ENCODE peak calls at places on chromosomes 1 and 21, in seven cellular contexts. A is spleen, B is colonic mucosa, U is bronchial epithelial cell, R is transverse colon, E is mucosa of descending colon, L is HFF-Myc. V is an unnamed sample.

GRCh38 chr1:187417524-187417923 is 588.8 kb downstream of the PLA2G4A start:
- DNase-seq in A (no peak), E (no peak), R (no peak), B (no peak), U (no peak), L (no peak), V (no peak)

GRCh38 chr1:161200992-161201827 is 957 bp upstream of the NDUFS2 start:
- DNase-seq in E (peak), U (no peak), R (peak), L (peak), A (peak), B (peak), V (no peak)

GRCh38 chr21:14918542-14918941 is 146.3 kb downstream of the NRIP1 start:
- DNase-seq in R (no peak), B (no peak), E (no peak), U (no peak), A (no peak), L (peak), V (no peak)

GRCh38 chr1:63537940-63538339 is 14.6 kb downstream of the EFCAB7 start:
- DNase-seq in U (peak), B (no peak), R (no peak), E (no peak), A (no peak), L (no peak), V (no peak)

GRCh38 chr1:30378991-30379581 is 344.3 kb downstream of the MATN1 start:
- DNase-seq in E (no peak), R (no peak), U (peak), A (peak), L (peak), B (no peak), V (no peak)

GRCh38 chr1:220748091-220748934 is at the start of gene MTARC2:
- DNase-seq in E (peak), L (peak), A (peak), U (peak), B (peak), R (peak), V (no peak)

GRCh38 chr1:29682171-29682917 is 446.0 kb downstream of the PTPRU start:
- DNase-seq in R (no peak), L (no peak), U (no peak), B (peak), A (no peak), E (no peak), V (no peak)

GRCh38 chr1:225508538-225509375 is 80.9 kb upstream of the LBR start:
- DNase-seq in R (no peak), E (no peak), U (peak), A (no peak), L (peak), B (no peak), V (no peak)

GRCh38 chr1:156119503-156120209 is 5.1 kb downstream of the LMNA start:
- DNase-seq in E (no peak), R (peak), L (no peak), A (no peak), U (peak), B (peak), V (no peak)

GRCh38 chr21:17793675-17794123 is 25.5 kb downstream of the C21orf91 start:
- DNase-seq in R (no peak), U (no peak), A (no peak), L (no peak), E (no peak), B (no peak), V (no peak)

GRCh38 chr1:244322181-244322580 is 129.5 kb downstream of the ADSS2 start:
- DNase-seq in U (no peak), B (no peak), A (no peak), E (no peak), L (no peak), R (no peak), V (no peak)

GRCh38 chr1:38848069-38848468 is 11.5 kb downstream of the RRAGC start:
- DNase-seq in L (no peak), E (no peak), R (no peak), B (no peak), A (no peak), U (no peak), V (no peak)

GRCh38 chr1:200258447-200259375 is 151.1 kb downstream of the ZNF281 start:
- DNase-seq in B (no peak), R (no peak), A (no peak), U (peak), E (no peak), L (no peak), V (no peak)

GRCh38 chr1:150066838-150067183 is 765 bp upstream of the VPS45 start:
- DNase-seq in U (no peak), L (no peak), A (peak), R (peak), E (peak), B (peak), V (no peak)

DNA sequence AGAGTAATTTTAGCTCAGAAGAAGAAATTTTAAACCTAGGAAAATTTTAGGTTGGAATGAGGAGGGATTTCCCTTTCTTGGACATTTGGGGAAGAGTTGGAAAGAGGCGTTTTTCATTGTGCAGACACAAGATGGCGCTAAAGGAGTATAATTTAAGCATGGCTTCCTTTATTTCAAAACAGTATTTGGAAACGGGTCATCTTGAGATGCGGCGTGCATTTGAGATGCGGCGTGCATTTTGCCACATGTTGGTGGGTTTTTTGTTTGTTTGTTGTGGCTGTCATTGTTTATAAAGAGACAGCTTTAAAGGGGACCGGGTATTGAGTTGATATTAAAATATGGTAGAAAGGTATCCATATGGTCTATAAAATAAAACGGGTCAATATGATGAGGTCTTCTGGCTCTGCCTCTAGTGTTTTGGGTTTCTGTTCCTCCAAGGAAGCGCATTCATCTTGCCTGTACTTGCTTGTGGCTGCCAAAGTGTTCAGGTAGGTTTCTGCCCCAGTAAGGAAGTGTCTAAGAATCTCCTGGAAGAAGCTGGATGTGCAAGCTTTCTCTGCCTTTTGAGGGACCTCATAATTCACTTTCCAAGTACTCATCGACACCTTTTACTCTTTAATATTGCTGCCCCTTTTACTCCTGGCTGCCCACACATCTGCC is 210.3 kb downstream of the SLC35F3 start:
- DNase-seq in B (peak), E (no peak), A (no peak), R (peak), U (peak), L (peak), V (peak)
- H3K4me3 ChIP-seq in B (no peak), E (no peak), A (no peak), R (no peak), U (no peak), L (no peak), V (no peak)

GRCh38 chr1:201265771-201266170 is 17.5 kb upstream of the PKP1 start:
- DNase-seq in B (no peak), U (peak), A (no peak), R (no peak), L (no peak), E (no peak), V (no peak)

GRCh38 chr1:201267481-201268229 is 15.7 kb upstream of the PKP1 start:
- DNase-seq in R (no peak), B (peak), L (no peak), A (peak), U (peak), E (no peak), V (no peak)

GRCh38 chr1:201266774-201267173 is 16.5 kb upstream of the PKP1 start:
- DNase-seq in L (peak), E (no peak), U (peak), B (peak), A (no peak), R (no peak), V (no peak)

GRCh38 chr1:201264554-201264953 is 18.8 kb upstream of the PKP1 start:
- DNase-seq in L (no peak), U (no peak), E (no peak), B (no peak), A (peak), R (no peak), V (no peak)

DNA sequence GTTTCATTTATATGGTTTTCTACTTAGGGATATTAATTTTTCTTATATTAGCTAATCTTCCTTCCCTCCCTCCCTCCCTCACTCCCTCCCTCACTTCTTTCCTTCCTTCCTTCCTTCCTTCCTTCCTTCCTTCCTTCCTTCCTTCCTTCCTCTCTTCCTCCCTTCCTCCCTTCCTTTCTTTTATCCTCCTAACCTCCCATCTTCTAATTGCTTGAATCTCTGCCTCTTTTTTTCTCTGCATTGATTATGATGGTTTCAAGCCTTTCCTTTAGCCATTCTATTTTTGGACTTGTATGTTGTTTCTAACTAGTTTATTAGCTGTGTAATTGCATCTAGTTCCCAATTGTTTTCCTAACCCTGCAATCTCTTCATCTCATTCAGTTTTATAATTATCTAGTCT is 17.0 kb upstream of the PKP1 start:
- DNase-seq in L (no peak), R (no peak), B (no peak), E (no peak), A (no peak), U (no peak), V (no peak)
- H3K4me3 ChIP-seq in L (no peak), R (no peak), B (no peak), E (no peak), A (no peak), U (no peak), V (no peak)

GRCh38 chr1:110340207-110340468 is 961 bp downstream of the RBM15 start:
- DNase-seq in B (no peak), R (peak), L (no peak), E (peak), U (no peak), A (no peak), V (no peak)

GRCh38 chr1:110344152-110344551 is 5.0 kb downstream of the RBM15 start:
- DNase-seq in E (no peak), U (no peak), R (no peak), L (no peak), A (no peak), B (no peak), V (no peak)

GRCh38 chr1:110343249-110343648 is 4.1 kb downstream of the RBM15 start:
- DNase-seq in A (no peak), U (no peak), L (no peak), E (no peak), R (no peak), B (no peak), V (no peak)

GRCh38 chr1:110341146-110341871 is 2.1 kb downstream of the RBM15 start:
- DNase-seq in R (no peak), U (no peak), E (no peak), L (no peak), B (no peak), A (peak), V (no peak)

GRCh38 chr1:110341872-110342331 is 2.7 kb downstream of the RBM15 start:
- DNase-seq in U (no peak), L (no peak), E (no peak), A (no peak), B (no peak), R (no peak), V (no peak)
- H3K4me3 ChIP-seq in U (peak), L (peak), E (no peak), A (peak), B (no peak), R (no peak), V (peak)

DNA sequence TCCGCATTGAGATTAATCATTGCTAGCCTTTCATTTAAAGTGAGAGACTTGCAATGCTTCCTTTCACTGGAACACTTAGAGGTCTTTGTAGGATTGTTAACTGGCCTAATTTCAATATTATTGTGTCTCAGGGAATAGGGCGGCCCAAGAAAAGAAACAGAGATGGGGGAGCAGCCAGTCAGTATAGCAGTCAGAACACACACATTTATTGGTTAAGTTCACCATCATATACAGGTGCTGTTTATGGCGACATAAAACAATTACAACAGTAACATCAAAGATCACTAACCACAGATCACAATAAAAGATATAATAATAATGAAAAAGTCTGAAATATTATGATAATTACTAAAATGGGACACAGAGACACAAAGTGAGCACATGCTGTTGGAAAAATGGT is 29.4 kb downstream of the BARHL2 start:
- DNase-seq in R (no peak), E (no peak), L (no peak), B (no peak), U (no peak), A (no peak), V (no peak)
- H3K4me3 ChIP-seq in R (no peak), E (no peak), L (no peak), B (no peak), U (no peak), A (no peak), V (no peak)

V was measured in CD8-positive, alpha-beta memory T cell.